ENCODE peak calls at places on chromosomes 6 and 20, in nine cellular contexts. R, V, N, X, D, G, J, P and B are unnamed samples.

GRCh38 chr6:159842035-159842434 is 42.0 kb downstream of the PNLDC1 start:
- DNase-seq in V (peak; percentile 65), J (no peak), R (no peak), N (no peak), X (no peak), D (no peak), G (no peak), P (no peak), B (no peak)

GRCh38 chr6:73452107-73452461 is at the start of gene CGAS:
- DNase-seq in N (peak; percentile 17), J (peak; percentile 60), V (no peak), D (no peak), P (peak; percentile 76), R (peak; percentile 57), X (peak; percentile 61), G (peak; percentile 78), B (no peak)

GRCh38 chr20:1087311-1087710 is 31.1 kb upstream of the PSMF1 start:
- DNase-seq in P (no peak), J (no peak), D (no peak), G (no peak), X (no peak), R (no peak), N (no peak), V (no peak), B (no peak)

GRCh38 chr6:138576303-138576702 is 77.0 kb upstream of the NHSL1 start:
- DNase-seq in V (no peak), N (no peak), R (no peak), G (no peak), D (no peak), X (no peak), J (no peak), P (no peak), B (no peak)

GRCh38 chr20:6081236-6081635 is 27.4 kb upstream of the LRRN4 start:
- DNase-seq in G (no peak), V (no peak), N (no peak), X (no peak), P (no peak), J (peak; percentile 64), D (no peak), R (no peak), B (no peak)

GRCh38 chr6:159184559-159184958 is 15.4 kb downstream of the FNDC1 start:
- DNase-seq in J (no peak), P (no peak), D (no peak), X (no peak), R (no peak), V (no peak), G (no peak), N (no peak), B (no peak)

GRCh38 chr6:38131527-38131965 is 312.0 kb downstream of the ZFAND3 start:
- DNase-seq in X (no peak), G (no peak), N (no peak), P (no peak), J (peak; percentile 90), R (no peak), D (no peak), V (no peak), B (no peak)

GRCh38 chr20:62739581-62740285 is 31.1 kb downstream of the NTSR1 start:
- DNase-seq in N (no peak), V (no peak), X (no peak), R (no peak), G (no peak), J (peak; percentile 69), P (no peak), D (peak; percentile 71), B (no peak)

GRCh38 chr20:15867899-15868298 is 705.3 kb downstream of the KIF16B start:
- DNase-seq in P (no peak), G (no peak), N (no peak), D (no peak), X (no peak), V (no peak), J (no peak), R (no peak), B (no peak)

GRCh38 chr6:148967128-148967527 is 220.3 kb downstream of the UST start:
- DNase-seq in D (no peak), J (no peak), P (no peak), G (no peak), V (no peak), N (no peak), R (no peak), X (no peak), B (no peak)

GRCh38 chr6:113055086-113055485 is 708.0 kb downstream of the RFPL4B start:
- DNase-seq in V (no peak), G (no peak), R (no peak), X (no peak), D (no peak), P (no peak), J (no peak), N (no peak), B (no peak)

GRCh38 chr6:88623531-88623930 is 339.9 kb downstream of the RNGTT start:
- DNase-seq in G (no peak), V (no peak), D (no peak), X (no peak), P (no peak), J (no peak), N (no peak), R (no peak), B (no peak)

GRCh38 chr6:166489301-166490155 is 97.0 kb downstream of the RAMACL start:
- DNase-seq in G (no peak), R (no peak), P (no peak), N (no peak), J (no peak), X (no peak), V (no peak), D (no peak), B (no peak)

GRCh38 chr6:43009124-43009523 is 4.6 kb downstream of the MEA1 start:
- DNase-seq in P (no peak), J (no peak), X (no peak), G (no peak), V (peak; percentile 40), D (no peak), R (no peak), N (no peak), B (no peak)

GRCh38 chr6:108359901-108360882 is 65.3 kb downstream of the AFG1L start:
- DNase-seq in D (no peak), J (no peak), X (no peak), R (no peak), G (no peak), N (no peak), V (no peak), P (no peak), B (no peak)

GRCh38 chr20:2692886-2693285 is 306 bp downstream of the EBF4 start:
- DNase-seq in X (no peak), G (no peak), R (no peak), V (peak; percentile 69), N (no peak), J (no peak), P (no peak), D (no peak), B (no peak)
- H3K4me3 ChIP-seq in X (peak overlapping the region; percentile 64), G (peak overlapping the region; percentile 60), R (peak overlapping the region; percentile 53), V (no peak overlapping the region), N (peak overlapping the region; percentile 70), J (no peak overlapping the region), P (peak overlapping the region; percentile 48), D (peak overlapping the region; percentile 65), B (peak overlapping the region; percentile 75)

GRCh38 chr6:154624038-154624599 is 109.1 kb upstream of the SCAF8 start:
- DNase-seq in D (no peak), N (no peak), J (no peak), G (no peak), R (no peak), P (no peak), X (no peak), V (no peak), B (no peak)
- TF ChIP-seq CTCF in D (no peak), N (no peak), J (no peak), G (no peak), R (no peak), P (no peak), X (no peak), V (no peak), B (no peak)

GRCh38 chr20:37524859-37525708 is 2.6 kb downstream of the BLCAP start:
- DNase-seq in N (no peak), J (no peak), R (no peak), G (no peak), X (no peak), V (no peak), D (no peak), P (no peak), B (no peak)
- H3K4me3 ChIP-seq in N (no peak overlapping the region), J (peak overlapping the region; percentile 97), R (no peak overlapping the region), G (peak overlapping the region; percentile 96), X (no peak overlapping the region), V (no peak overlapping the region), D (no peak overlapping the region), P (no peak overlapping the region), B (no peak overlapping the region)

GRCh38 chr6:3959385-3959784 is 110.2 kb downstream of the FAM50B start:
- DNase-seq in J (no peak), P (no peak), X (no peak), V (no peak), N (no peak), G (no peak), D (no peak), R (no peak), B (no peak)
- TF ChIP-seq CTCF in J (no peak), P (no peak), X (no peak), V (no peak), N (no peak), G (no peak), D (no peak), R (no peak), B (no peak)

GRCh38 chr6:119147101-119148053 is 68.9 kb upstream of the FAM184A start:
- DNase-seq in D (peak; percentile 68), N (peak; percentile 47), R (peak; percentile 52), V (peak; percentile 89), P (peak; percentile 53), X (peak; percentile 46), G (peak; percentile 75), J (peak; percentile 98), B (peak; percentile 84)

GRCh38 chr6:119148825-119149525 is 70.5 kb upstream of the FAM184A start:
- DNase-seq in R (no peak), V (no peak), J (no peak), G (no peak), N (no peak), X (no peak), P (no peak), D (no peak), B (no peak)

GRCh38 chr6:119148102-119148824 is 69.8 kb upstream of the FAM184A start:
- DNase-seq in D (no peak), G (peak; percentile 28), N (no peak), J (peak; percentile 78), R (no peak), P (no peak), V (peak; percentile 31), X (no peak), B (no peak)

GRCh38 chr6:119156742-119157494 is 78.5 kb upstream of the FAM184A start:
- DNase-seq in G (no peak), D (no peak), V (no peak), R (no peak), X (no peak), P (no peak), J (no peak), N (no peak), B (no peak)

DNA sequence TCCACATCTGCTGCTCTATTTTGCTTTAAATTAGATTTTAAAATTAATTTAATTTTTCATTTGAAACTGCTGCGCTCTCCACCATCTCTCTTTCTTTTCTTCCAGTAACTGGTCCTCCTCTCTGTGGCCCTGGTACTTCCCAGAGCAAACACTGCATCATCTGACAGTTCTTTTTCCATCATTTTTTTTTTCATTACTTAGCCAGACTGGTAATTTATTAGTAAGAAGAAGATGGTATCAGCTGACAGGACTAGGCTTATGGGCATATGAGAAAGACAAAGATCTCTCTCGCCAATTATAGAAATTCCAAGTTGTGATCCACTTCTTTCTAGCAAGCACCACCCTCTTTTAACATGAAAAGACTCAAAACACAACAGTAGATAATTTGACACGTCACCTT is 73.7 kb upstream of the FAM184A start:
- DNase-seq in P (no peak), R (no peak), J (no peak), N (no peak), X (no peak), V (no peak), D (no peak), G (no peak), B (no peak)
- H3K4me3 ChIP-seq in P (no peak overlapping the region), R (no peak overlapping the region), J (no peak overlapping the region), N (no peak overlapping the region), X (no peak overlapping the region), V (no peak overlapping the region), D (no peak overlapping the region), G (no peak overlapping the region), B (no peak overlapping the region)